ENCODE peak calls at places on chromosome 14, in nine cellular contexts. A is HEK293T; R is iPS DF 19.7; X is NCI-H146; Y is NCI-H1417; W is stimulated activated CD8-positive, alpha-beta memory T cell treated with anti-CD3 and anti-CD28 coated beads, Interleukin-2, amount 100 ng/mL, for 1 hour; N is left ventricle myocardium inferior; B is stimulated activated CD4-positive, alpha-beta T cell treated with anti-CD3 and anti-CD28 coated beads, Interleukin-4, amount 100 ng/mL, for 24 hours; H is NCI-H1436. J is an unnamed sample.
A peak's percentile ranks its signal among the peaks of the same experiment; 100 is the strongest.

GRCh38 chr14:23469127-23469905 is at the start of gene NGDN:
- DNase-seq in A (peak; percentile 94), H (peak; percentile 99), W (peak; percentile 79), N (peak; percentile 95), X (peak; percentile 99), R (peak; percentile 100), B (peak; percentile 93), Y (peak; percentile 100), J (peak; percentile 95)

GRCh38 chr14:96861568-96862310 is 64.6 kb downstream of the VRK1 start:
- DNase-seq in B (no peak), Y (no peak), H (no peak), A (no peak), X (no peak), R (peak; percentile 48), N (no peak), W (no peak), J (peak; percentile 4)

GRCh38 chr14:38207830-38208815 is at the start of gene SSTR1:
- DNase-seq in A (no peak), H (no peak), W (no peak), N (no peak), X (no peak), R (no peak), B (no peak), Y (peak; percentile 66), J (no peak)

GRCh38 chr14:91144425-91145145 is 30.7 kb downstream of the DGLUCY start:
- DNase-seq in A (no peak), H (no peak), X (no peak), R (no peak), B (no peak), N (no peak), W (no peak), Y (no peak), J (no peak)

GRCh38 chr14:32940711-32941667 is 2.3 kb downstream of the NPAS3 start:
- DNase-seq in H (no peak), N (no peak), A (no peak), B (no peak), R (no peak), Y (no peak), W (no peak), X (no peak), J (no peak)

GRCh38 chr14:70915415-70915814 is 8.2 kb downstream of the PCNX1 start:
- DNase-seq in B (no peak), A (no peak), R (no peak), W (no peak), X (no peak), Y (no peak), N (no peak), H (no peak), J (no peak)

GRCh38 chr14:77641534-77642341 is 25.3 kb upstream of the SPTLC2 start:
- DNase-seq in H (no peak), Y (no peak), R (no peak), N (peak; percentile 83), W (peak; percentile 50), X (no peak), B (peak; percentile 73), A (no peak), J (peak; percentile 78)

GRCh38 chr14:23171251-23171975 is 12.0 kb downstream of the SLC7A8 start:
- DNase-seq in X (no peak), N (no peak), R (no peak), W (no peak), B (no peak), A (no peak), Y (no peak), H (no peak), J (peak; percentile 27)

GRCh38 chr14:69876848-69877306 is 2.3 kb upstream of the SMOC1 start:
- DNase-seq in B (no peak), A (no peak), W (no peak), R (no peak), Y (no peak), H (no peak), X (peak; percentile 30), N (no peak), J (peak; percentile 69)

GRCh38 chr14:58068306-58068705 is 83.7 kb downstream of the ARMH4 start:
- DNase-seq in Y (no peak), N (no peak), B (no peak), A (no peak), H (no peak), R (no peak), X (no peak), W (no peak), J (no peak)

GRCh38 chr14:70779667-70780066 is 29.6 kb downstream of the MAP3K9 start:
- DNase-seq in Y (no peak), W (no peak), A (no peak), N (peak; percentile 47), X (no peak), B (no peak), H (no peak), R (no peak), J (no peak)

GRCh38 chr14:65229431-65230286 is 127.3 kb upstream of the MAX start:
- DNase-seq in N (peak; percentile 27), X (peak; percentile 16), W (no peak), A (no peak), Y (peak; percentile 25), H (peak; percentile 37), R (no peak), B (peak; percentile 43), J (peak; percentile 37)

J was measured in adrenal gland.